ENCODE peak calls at places on chromosome 3, in eight cellular contexts. C, N, P, A, V, E, B and J are unnamed samples.
A peak's percentile ranks its signal among the peaks of the same experiment; 100 is the strongest.

GRCh38 chr3:152021951-152022461 is 148.6 kb downstream of the SUCNR1 start:
- DNase-seq in C (no peak), N (peak; percentile 53), P (peak; percentile 65), A (no peak), V (no peak), E (peak; percentile 46), B (no peak), J (no peak)

GRCh38 chr3:101646726-101647125 is 30.2 kb downstream of the ZBTB11 start:
- DNase-seq in C (no peak), N (peak; percentile 46), P (no peak), A (no peak), V (no peak), E (no peak), B (no peak), J (no peak)

GRCh38 chr3:6771171-6771570 is 89.7 kb upstream of the GRM7 start:
- DNase-seq in C (no peak), N (no peak), P (no peak), A (no peak), V (no peak), E (no peak), B (no peak), J (no peak)

GRCh38 chr3:14429237-14429636 is 26.8 kb downstream of the SLC6A6 start:
- DNase-seq in C (no peak), N (no peak), P (no peak), A (no peak), V (no peak), E (no peak), B (no peak), J (no peak)

GRCh38 chr3:53042654-53043053 is 3.2 kb downstream of the SFMBT1 start:
- DNase-seq in C (no peak), N (no peak), P (no peak), A (no peak), V (no peak), E (no peak), B (no peak), J (no peak)

GRCh38 chr3:160885791-160886286 is 129.8 kb downstream of the PPM1L start:
- DNase-seq in C (peak; percentile 1), N (peak; percentile 75), P (no peak), A (peak; percentile 70), V (peak; percentile 65), E (peak; percentile 13), B (peak; percentile 88), J (peak; percentile 68)

GRCh38 chr3:17213102-17213501 is 328.3 kb downstream of the PLCL2 start:
- DNase-seq in C (no peak), N (peak; percentile 44), P (no peak), A (no peak), V (no peak), E (no peak), B (no peak), J (no peak)

GRCh38 chr3:163450684-163451083 is 1627.6 kb downstream of the SI start:
- DNase-seq in C (no peak), N (no peak), P (no peak), A (no peak), V (no peak), E (no peak), B (no peak), J (no peak)

GRCh38 chr3:165712382-165712781 is 124.8 kb downstream of the BCHE start:
- DNase-seq in C (no peak), N (no peak), P (no peak), A (no peak), V (no peak), E (no peak), B (no peak), J (no peak)

GRCh38 chr3:61989681-61990080 is 383.7 kb downstream of the FEZF2 start:
- DNase-seq in C (no peak), N (no peak), P (no peak), A (no peak), V (no peak), E (no peak), B (no peak), J (no peak)

GRCh38 chr3:90039994-90040393 is 932.6 kb downstream of the EPHA3 start:
- DNase-seq in C (no peak), N (no peak), P (no peak), A (no peak), V (no peak), E (no peak), B (no peak), J (no peak)

GRCh38 chr3:123120546-123120945 is 53.7 kb downstream of the PDIA5 start:
- DNase-seq in C (no peak), N (no peak), P (no peak), A (no peak), V (no peak), E (no peak), B (no peak), J (no peak)

GRCh38 chr3:170745211-170745718 is 124.7 kb downstream of the RPL22L1 start:
- DNase-seq in C (no peak), N (peak; percentile 64), P (no peak), A (no peak), V (no peak), E (no peak), B (no peak), J (no peak)

GRCh38 chr3:46674031-46674592 is 19.4 kb downstream of the ALS2CL start:
- DNase-seq in C (no peak), N (no peak), P (no peak), A (peak; percentile 8), V (peak; percentile 28), E (no peak), B (peak; percentile 43), J (peak; percentile 67)

GRCh38 chr3:156143136-156143535 is 22.8 kb downstream of the KCNAB1 start:
- DNase-seq in C (no peak), N (no peak), P (no peak), A (no peak), V (no peak), E (no peak), B (no peak), J (no peak)

DNA sequence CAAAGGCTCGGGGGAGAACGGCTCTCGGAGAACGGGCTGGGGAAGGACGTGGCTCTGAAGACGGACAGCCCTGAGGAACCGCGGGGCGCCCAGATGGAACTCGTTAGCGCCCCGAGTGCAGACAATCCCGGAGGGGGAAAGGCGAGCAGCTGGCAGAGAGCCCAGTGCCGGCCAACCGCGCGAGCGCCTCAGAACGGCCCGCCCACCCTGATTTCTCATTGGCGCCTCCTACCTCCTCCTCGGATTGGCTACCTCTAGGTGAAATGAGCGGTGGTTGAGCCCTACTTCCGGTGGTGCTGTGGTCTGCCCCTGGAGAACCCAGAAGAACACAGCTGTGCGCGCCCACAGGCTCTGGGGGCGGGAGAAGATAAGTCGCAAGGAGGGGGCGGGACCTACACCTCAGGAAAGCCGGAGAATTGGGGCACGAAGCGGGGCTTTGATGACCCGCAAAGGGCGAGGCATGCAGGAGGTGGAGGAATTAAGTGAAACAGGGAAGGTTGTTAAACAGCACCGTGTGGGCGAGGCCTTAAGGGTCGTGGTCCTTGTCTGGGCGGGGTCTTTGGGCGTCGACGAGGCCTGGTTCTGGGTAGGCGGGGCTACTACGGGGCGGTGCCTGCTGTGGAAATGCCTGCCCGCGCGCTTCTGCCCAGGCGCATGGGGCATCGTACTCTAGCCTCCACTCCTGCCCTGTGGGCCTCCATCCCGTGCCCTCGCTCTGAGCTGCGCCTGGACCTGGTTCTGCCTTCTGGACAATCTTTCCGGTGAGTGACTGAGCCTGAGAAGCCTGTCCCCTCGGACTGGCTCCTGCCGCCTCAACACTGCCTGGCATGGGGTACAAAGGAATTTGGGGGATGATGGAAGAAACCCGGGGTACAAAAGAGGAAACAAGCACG is at the start of gene OGG1:
- DNase-seq in C (peak; percentile 95), N (peak; percentile 99), P (peak; percentile 88), A (peak; percentile 96), V (peak; percentile 98), E (peak; percentile 100), B (peak; percentile 99), J (peak; percentile 98)
- TF ChIP-seq CTCF in C (no peak), N (no peak), P (no peak), A (no peak), V (no peak), E (no peak), B (no peak), J (no peak)

DNA sequence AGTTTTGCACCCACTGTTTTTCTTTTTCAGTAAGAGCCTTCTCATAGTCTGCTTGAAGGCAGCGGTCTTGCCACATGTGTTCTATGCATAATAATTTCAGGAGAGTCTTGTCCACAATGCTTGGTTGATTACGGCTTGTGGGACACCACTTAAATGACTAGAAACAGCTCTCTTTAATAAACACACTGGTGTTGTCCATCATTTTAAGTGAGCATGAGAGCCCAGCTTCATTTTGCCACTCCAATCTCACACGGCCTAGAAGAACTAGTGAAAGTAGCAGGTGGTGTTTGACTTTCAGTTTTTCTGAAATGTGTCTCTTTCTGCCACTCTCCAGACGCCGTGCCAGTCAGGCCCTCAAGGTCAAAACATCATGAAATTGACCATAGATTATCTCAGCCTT is 292.1 kb downstream of the LPP start:
- DNase-seq in C (no peak), N (no peak), P (no peak), A (no peak), V (no peak), E (peak; percentile 11), B (no peak), J (no peak)
- TF ChIP-seq CTCF in C (no peak), N (no peak), P (no peak), A (no peak), V (no peak), E (no peak), B (no peak), J (no peak)

GRCh38 chr3:88002448-88002847 is 56.4 kb downstream of the CGGBP1 start:
- DNase-seq in C (no peak), N (no peak), P (no peak), A (no peak), V (no peak), E (no peak), B (no peak), J (no peak)

GRCh38 chr3:88003115-88003755 is 55.6 kb downstream of the CGGBP1 start:
- DNase-seq in C (no peak), N (peak; percentile 68), P (no peak), A (no peak), V (no peak), E (no peak), B (no peak), J (no peak)

GRCh38 chr3:88000853-88001252 is 58.0 kb downstream of the CGGBP1 start:
- DNase-seq in C (no peak), N (peak; percentile 12), P (no peak), A (peak; percentile 25), V (no peak), E (peak; percentile 53), B (no peak), J (no peak)

GRCh38 chr3:88009066-88009465 is 49.7 kb downstream of the CGGBP1 start:
- DNase-seq in C (no peak), N (no peak), P (no peak), A (no peak), V (no peak), E (no peak), B (no peak), J (no peak)

DNA sequence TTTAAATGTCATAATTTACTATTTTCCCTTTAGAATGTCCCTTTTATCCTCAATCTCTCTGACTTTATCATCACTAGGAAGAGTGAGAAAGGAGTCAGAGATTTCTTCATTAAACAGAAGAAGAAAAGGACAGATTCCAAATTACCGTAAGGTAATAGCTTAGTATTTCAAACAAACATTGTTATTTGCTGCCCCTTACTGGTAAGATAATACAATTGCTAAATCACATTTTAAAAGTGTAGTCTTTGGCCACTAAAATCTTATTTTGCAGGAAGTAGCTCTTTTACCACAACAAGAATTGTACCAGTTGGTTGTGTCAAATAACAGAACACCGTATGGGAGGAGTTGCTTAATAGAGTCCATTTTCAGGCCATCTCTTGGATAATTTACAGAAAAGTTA is 53.7 kb downstream of the CGGBP1 start:
- DNase-seq in C (no peak), N (peak; percentile 47), P (no peak), A (no peak), V (no peak), E (no peak), B (no peak), J (no peak)
- TF ChIP-seq CTCF in C (peak; percentile 17), N (peak; percentile 30), P (no peak), A (peak; percentile 22), V (peak; percentile 31), E (peak; percentile 16), B (no peak), J (peak; percentile 79)

GRCh38 chr3:130276203-130276803 is 69.2 kb upstream of the COL6A5 start:
- DNase-seq in C (no peak), N (peak; percentile 69), P (peak; percentile 4), A (no peak), V (no peak), E (peak; percentile 18), B (no peak), J (no peak)
- TF ChIP-seq CTCF in C (peak; percentile 68), N (peak; percentile 98), P (peak; percentile 87), A (peak; percentile 79), V (peak; percentile 82), E (peak; percentile 86), B (no peak), J (peak; percentile 86)